ENCODE peak calls at places on chromosome 13, in six cellular contexts. Q, K, A, X, H and O are unnamed samples.

GRCh38 chr13:105333416-105333815 is 1202.0 kb downstream of the EFNB2 start:
- DNase-seq in H (no peak), Q (no peak), A (no peak), K (no peak), X (no peak), O (no peak)

GRCh38 chr13:94389544-94390351 is 89.7 kb downstream of the DCT start:
- DNase-seq in X (no peak), A (peak), Q (no peak), H (no peak), K (no peak), O (no peak)

GRCh38 chr13:109642358-109642757 is 144.0 kb downstream of the IRS2 start:
- DNase-seq in Q (no peak), A (no peak), H (no peak), K (peak), X (no peak), O (no peak)

GRCh38 chr13:73421310-73421912 is 362.6 kb downstream of the KLF5 start:
- DNase-seq in H (no peak), A (no peak), Q (no peak), K (no peak), X (no peak), O (no peak)

GRCh38 chr13:98199480-98199879 is 22.4 kb upstream of the RNF113B start:
- DNase-seq in H (no peak), K (no peak), Q (no peak), A (no peak), X (no peak), O (no peak)

GRCh38 chr13:48618937-48619336 is 34.8 kb upstream of the CYSLTR2 start:
- DNase-seq in X (no peak), K (no peak), H (no peak), A (no peak), Q (no peak), O (no peak)

GRCh38 chr13:113880651-113881611 is 17.1 kb upstream of the GAS6 start:
- DNase-seq in Q (no peak), A (no peak), H (no peak), X (peak), K (no peak), O (peak)

GRCh38 chr13:30978981-30979956 is 46.8 kb downstream of the TEX26 start:
- DNase-seq in H (no peak), A (no peak), Q (no peak), X (no peak), K (no peak), O (peak)

GRCh38 chr13:27011661-27012060 is 159.9 kb downstream of the USP12 start:
- DNase-seq in K (no peak), Q (no peak), H (no peak), A (no peak), X (no peak), O (no peak)

GRCh38 chr13:36339600-36340155 is 6.5 kb downstream of the SPART start:
- DNase-seq in Q (no peak), X (no peak), A (no peak), K (no peak), H (no peak), O (peak)

GRCh38 chr13:101736551-101736950 is 284.1 kb downstream of the ITGBL1 start:
- DNase-seq in K (no peak), H (no peak), X (no peak), A (no peak), Q (no peak), O (no peak)

GRCh38 chr13:104043184-104043583 is 977.0 kb upstream of the SLC10A2 start:
- DNase-seq in Q (no peak), X (no peak), K (no peak), H (no peak), A (no peak), O (no peak)

GRCh38 chr13:100773923-100774641 is 99.5 kb upstream of the TMTC4 start:
- DNase-seq in H (no peak), A (no peak), Q (no peak), K (no peak), X (no peak), O (no peak)

GRCh38 chr13:66532146-66532545 is 698.0 kb downstream of the PCDH9 start:
- DNase-seq in A (peak), H (no peak), Q (peak), K (no peak), X (no peak), O (peak)

GRCh38 chr13:50942630-50943311 is 33.2 kb downstream of the RNASEH2B start:
- DNase-seq in A (no peak), X (no peak), Q (no peak), H (no peak), K (no peak), O (no peak)

GRCh38 chr13:21957833-21958232 is 287.0 kb downstream of the FGF9 start:
- DNase-seq in K (no peak), H (no peak), A (no peak), Q (no peak), X (no peak), O (no peak)

GRCh38 chr13:21539687-21540086 is 64.3 kb downstream of the MICU2 start:
- DNase-seq in K (no peak), X (no peak), A (no peak), H (no peak), Q (no peak), O (no peak)

GRCh38 chr13:43431279-43431678 is 355.5 kb downstream of the ENOX1 start:
- DNase-seq in K (no peak), A (no peak), X (no peak), Q (no peak), H (no peak), O (no peak)

GRCh38 chr13:108158746-108159145 is 56.6 kb downstream of the LIG4 start:
- DNase-seq in H (no peak), A (no peak), X (no peak), K (no peak), Q (no peak), O (no peak)

GRCh38 chr13:23868521-23868920 is 20.7 kb downstream of the MIPEP start:
- DNase-seq in H (no peak), K (no peak), X (no peak), Q (no peak), A (no peak), O (peak)

GRCh38 chr13:101065314-101065713 is 351.0 kb downstream of the NALCN start:
- DNase-seq in X (no peak), H (no peak), Q (no peak), K (no peak), A (peak), O (no peak)

GRCh38 chr13:46751811-46752635 is 44.9 kb downstream of the ESD start:
- DNase-seq in A (peak), K (no peak), X (no peak), Q (no peak), H (peak), O (peak)

GRCh38 chr13:99153219-99153618 is 47.4 kb upstream of the UBAC2 start:
- DNase-seq in K (no peak), H (no peak), Q (no peak), X (no peak), A (peak), O (peak)

GRCh38 chr13:32804673-32805260 is 211.5 kb upstream of the KL start:
- DNase-seq in X (no peak), Q (no peak), K (no peak), H (no peak), A (no peak), O (no peak)

GRCh38 chr13:103188688-103189326 is 122.6 kb upstream of the SLC10A2 start:
- DNase-seq in X (no peak), A (peak), K (no peak), H (no peak), Q (no peak), O (no peak)

GRCh38 chr13:80235131-80235530 is 105.8 kb downstream of the SPRY2 start:
- DNase-seq in Q (no peak), X (no peak), A (no peak), K (no peak), H (no peak), O (peak)

GRCh38 chr13:113041293-113041690 is 64.3 kb upstream of the F7 start:
- DNase-seq in Q (no peak), H (no peak), A (no peak), K (no peak), X (no peak), O (no peak)

GRCh38 chr13:71148391-71148790 is 718.6 kb downstream of the DACH1 start:
- DNase-seq in K (no peak), H (no peak), X (no peak), Q (no peak), A (no peak), O (no peak)